ENCODE peak calls at places on chromosomes 2 and 18, in nine cellular contexts. One of them, this sample, is unnamed.

GRCh38 chr2:68594674-68595492 is 48.5 kb upstream of the PROKR1 start:
- DNase-seq in AG10803: peak
- DNase-seq in CD8-positive, alpha-beta T cell: peak
- DNase-seq in HCT116: peak
- DNase-seq in HFFc6: peak
- DNase-seq in endothelial cell: peak
- DNase-seq in MCF 10A: peak
- DNase-seq in astrocyte of the spinal cord: peak
- DNase-seq in heart right ventricle: peak
- DNase-seq in this sample: peak

GRCh38 chr18:67359868-67360838 is 156.4 kb downstream of the DSEL start:
- DNase-seq in AG10803: peak
- DNase-seq in CD8-positive, alpha-beta T cell: no peak
- DNase-seq in HCT116: no peak
- DNase-seq in HFFc6: peak
- DNase-seq in endothelial cell: no peak
- DNase-seq in MCF 10A: peak
- DNase-seq in astrocyte of the spinal cord: peak
- DNase-seq in heart right ventricle: no peak
- DNase-seq in this sample: peak

GRCh38 chr2:234450431-234451095 is 46.3 kb downstream of the ARL4C start:
- DNase-seq in AG10803: no peak
- DNase-seq in CD8-positive, alpha-beta T cell: no peak
- DNase-seq in HCT116: no peak
- DNase-seq in HFFc6: no peak
- DNase-seq in endothelial cell: no peak
- DNase-seq in MCF 10A: no peak
- DNase-seq in astrocyte of the spinal cord: no peak
- DNase-seq in heart right ventricle: no peak
- DNase-seq in this sample: no peak

GRCh38 chr18:34929336-34929780 is 111.9 kb upstream of the MAPRE2 start:
- DNase-seq in AG10803: peak
- DNase-seq in CD8-positive, alpha-beta T cell: no peak
- DNase-seq in HCT116: peak
- DNase-seq in HFFc6: peak
- DNase-seq in endothelial cell: no peak
- DNase-seq in MCF 10A: peak
- DNase-seq in astrocyte of the spinal cord: peak
- DNase-seq in heart right ventricle: no peak
- DNase-seq in this sample: peak

GRCh38 chr2:101132202-101132601 is 19.0 kb downstream of the TBC1D8 start:
- DNase-seq in AG10803: no peak
- DNase-seq in CD8-positive, alpha-beta T cell: no peak
- DNase-seq in HCT116: no peak
- DNase-seq in HFFc6: no peak
- DNase-seq in endothelial cell: no peak
- DNase-seq in MCF 10A: no peak
- DNase-seq in astrocyte of the spinal cord: no peak
- DNase-seq in heart right ventricle: no peak
- DNase-seq in this sample: no peak

GRCh38 chr2:64214281-64215115 is 70.3 kb upstream of the PELI1 start:
- DNase-seq in AG10803: no peak
- DNase-seq in CD8-positive, alpha-beta T cell: no peak
- DNase-seq in HCT116: no peak
- DNase-seq in HFFc6: no peak
- DNase-seq in endothelial cell: no peak
- DNase-seq in MCF 10A: peak
- DNase-seq in astrocyte of the spinal cord: peak
- DNase-seq in heart right ventricle: no peak
- DNase-seq in this sample: no peak

GRCh38 chr2:130829020-130829419 is 7.7 kb upstream of the ARHGEF4 start:
- DNase-seq in AG10803: no peak
- DNase-seq in CD8-positive, alpha-beta T cell: no peak
- DNase-seq in HCT116: peak
- DNase-seq in HFFc6: no peak
- DNase-seq in endothelial cell: no peak
- DNase-seq in MCF 10A: peak
- DNase-seq in astrocyte of the spinal cord: peak
- DNase-seq in heart right ventricle: no peak
- DNase-seq in this sample: peak

GRCh38 chr2:207984765-207985480 is 40.4 kb downstream of the PLEKHM3 start:
- DNase-seq in AG10803: no peak
- DNase-seq in CD8-positive, alpha-beta T cell: no peak
- DNase-seq in HCT116: no peak
- DNase-seq in HFFc6: no peak
- DNase-seq in endothelial cell: no peak
- DNase-seq in MCF 10A: no peak
- DNase-seq in astrocyte of the spinal cord: no peak
- DNase-seq in heart right ventricle: no peak
- DNase-seq in this sample: no peak

GRCh38 chr2:19319698-19320097 is 38.7 kb downstream of the OSR1 start:
- DNase-seq in AG10803: no peak
- DNase-seq in CD8-positive, alpha-beta T cell: no peak
- DNase-seq in HCT116: no peak
- DNase-seq in HFFc6: no peak
- DNase-seq in endothelial cell: no peak
- DNase-seq in MCF 10A: no peak
- DNase-seq in astrocyte of the spinal cord: no peak
- DNase-seq in heart right ventricle: no peak
- DNase-seq in this sample: no peak

GRCh38 chr18:46097378-46097852 is 681 bp downstream of the ATP5F1A start:
- DNase-seq in AG10803: no peak
- DNase-seq in CD8-positive, alpha-beta T cell: no peak
- DNase-seq in HCT116: no peak
- DNase-seq in HFFc6: no peak
- DNase-seq in endothelial cell: no peak
- DNase-seq in MCF 10A: no peak
- DNase-seq in astrocyte of the spinal cord: no peak
- DNase-seq in heart right ventricle: no peak
- DNase-seq in this sample: no peak

GRCh38 chr2:26312471-26312870 is 33.5 kb upstream of the SELENOI start:
- DNase-seq in AG10803: no peak
- DNase-seq in CD8-positive, alpha-beta T cell: no peak
- DNase-seq in HCT116: no peak
- DNase-seq in HFFc6: no peak
- DNase-seq in endothelial cell: no peak
- DNase-seq in MCF 10A: no peak
- DNase-seq in astrocyte of the spinal cord: no peak
- DNase-seq in heart right ventricle: no peak
- DNase-seq in this sample: no peak

GRCh38 chr2:223383315-223383714 is 218.8 kb downstream of the SCG2 start:
- DNase-seq in AG10803: peak
- DNase-seq in CD8-positive, alpha-beta T cell: no peak
- DNase-seq in HCT116: no peak
- DNase-seq in HFFc6: peak
- DNase-seq in endothelial cell: no peak
- DNase-seq in MCF 10A: no peak
- DNase-seq in astrocyte of the spinal cord: peak
- DNase-seq in heart right ventricle: no peak
- DNase-seq in this sample: no peak

GRCh38 chr2:26561918-26562810 is 79.0 kb downstream of the CIB4 start:
- DNase-seq in AG10803: peak
- DNase-seq in CD8-positive, alpha-beta T cell: no peak
- DNase-seq in HCT116: peak
- DNase-seq in HFFc6: no peak
- DNase-seq in endothelial cell: peak
- DNase-seq in MCF 10A: peak
- DNase-seq in astrocyte of the spinal cord: no peak
- DNase-seq in heart right ventricle: peak
- DNase-seq in this sample: peak

GRCh38 chr2:226213717-226214116 is 585.9 kb downstream of the IRS1 start:
- DNase-seq in AG10803: peak
- DNase-seq in CD8-positive, alpha-beta T cell: no peak
- DNase-seq in HCT116: no peak
- DNase-seq in HFFc6: peak
- DNase-seq in endothelial cell: no peak
- DNase-seq in MCF 10A: peak
- DNase-seq in astrocyte of the spinal cord: peak
- DNase-seq in heart right ventricle: no peak
- DNase-seq in this sample: no peak

DNA sequence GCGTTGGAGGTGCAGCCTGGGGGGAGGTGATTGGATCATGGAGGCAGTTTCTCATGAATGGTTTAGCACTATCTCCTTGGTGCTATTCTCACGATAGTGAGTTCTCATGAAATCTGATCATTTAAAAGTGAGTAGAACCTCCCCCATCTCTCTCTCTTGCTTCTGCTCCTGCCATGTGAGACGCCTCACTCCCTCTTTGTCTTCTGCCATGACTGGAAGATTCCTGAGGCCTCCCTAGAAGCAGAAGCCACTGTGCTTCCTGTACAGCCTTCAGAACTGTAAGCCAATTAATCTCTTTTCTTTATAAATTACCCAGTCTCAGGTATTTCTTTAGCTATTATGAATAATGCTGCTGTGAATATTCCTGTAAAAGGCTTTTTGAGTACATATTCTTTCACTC is 52.9 kb downstream of the SERPINB7 start:
- DNase-seq in AG10803: no peak
- DNase-seq in CD8-positive, alpha-beta T cell: no peak
- DNase-seq in HCT116: no peak
- DNase-seq in HFFc6: peak
- DNase-seq in endothelial cell: no peak
- DNase-seq in MCF 10A: no peak
- DNase-seq in astrocyte of the spinal cord: no peak
- DNase-seq in heart right ventricle: no peak
- DNase-seq in this sample: no peak
- TF ChIP-seq CTCF in AG10803: no peak
- TF ChIP-seq CTCF in CD8-positive, alpha-beta T cell: no peak
- TF ChIP-seq CTCF in HCT116: no peak
- TF ChIP-seq CTCF in HFFc6: no peak
- TF ChIP-seq CTCF in endothelial cell: no peak
- TF ChIP-seq CTCF in MCF 10A: no peak
- TF ChIP-seq CTCF in astrocyte of the spinal cord: no peak
- TF ChIP-seq CTCF in heart right ventricle: no peak
- TF ChIP-seq CTCF in this sample: no peak

GRCh38 chr2:111017909-111018308 is 102.8 kb upstream of the BCL2L11 start:
- DNase-seq in AG10803: no peak
- DNase-seq in CD8-positive, alpha-beta T cell: no peak
- DNase-seq in HCT116: no peak
- DNase-seq in HFFc6: no peak
- DNase-seq in endothelial cell: no peak
- DNase-seq in MCF 10A: no peak
- DNase-seq in astrocyte of the spinal cord: no peak
- DNase-seq in heart right ventricle: no peak
- DNase-seq in this sample: no peak

GRCh38 chr2:111017034-111017640 is 103.6 kb upstream of the BCL2L11 start:
- DNase-seq in AG10803: no peak
- DNase-seq in CD8-positive, alpha-beta T cell: no peak
- DNase-seq in HCT116: no peak
- DNase-seq in HFFc6: no peak
- DNase-seq in endothelial cell: no peak
- DNase-seq in MCF 10A: no peak
- DNase-seq in astrocyte of the spinal cord: no peak
- DNase-seq in heart right ventricle: no peak
- DNase-seq in this sample: no peak

GRCh38 chr2:111011218-111011617 is 109.5 kb upstream of the BCL2L11 start:
- DNase-seq in AG10803: no peak
- DNase-seq in CD8-positive, alpha-beta T cell: no peak
- DNase-seq in HCT116: no peak
- DNase-seq in HFFc6: no peak
- DNase-seq in endothelial cell: no peak
- DNase-seq in MCF 10A: no peak
- DNase-seq in astrocyte of the spinal cord: no peak
- DNase-seq in heart right ventricle: no peak
- DNase-seq in this sample: no peak

DNA sequence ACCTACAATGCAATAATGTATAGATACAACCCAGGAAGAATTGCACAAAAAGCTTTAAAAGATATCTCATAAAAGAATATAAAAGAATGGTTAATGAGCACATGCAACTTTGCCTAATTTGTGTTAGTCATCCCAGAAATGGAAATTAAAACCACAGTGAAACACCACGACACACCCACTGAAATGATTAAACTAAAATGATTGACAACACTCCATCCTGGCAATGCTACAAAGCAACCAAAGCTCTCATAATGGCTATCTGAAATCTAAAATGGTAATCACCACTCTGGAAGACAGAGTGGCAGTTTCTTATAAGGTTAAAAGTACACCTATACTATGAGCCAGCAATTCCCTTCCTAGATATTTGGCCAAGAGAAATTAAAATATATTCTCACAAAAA is 105.5 kb upstream of the BCL2L11 start:
- DNase-seq in AG10803: no peak
- DNase-seq in CD8-positive, alpha-beta T cell: no peak
- DNase-seq in HCT116: no peak
- DNase-seq in HFFc6: no peak
- DNase-seq in endothelial cell: no peak
- DNase-seq in MCF 10A: no peak
- DNase-seq in astrocyte of the spinal cord: no peak
- DNase-seq in heart right ventricle: no peak
- DNase-seq in this sample: no peak
- TF ChIP-seq CTCF in AG10803: no peak
- TF ChIP-seq CTCF in CD8-positive, alpha-beta T cell: no peak
- TF ChIP-seq CTCF in HCT116: no peak
- TF ChIP-seq CTCF in HFFc6: no peak
- TF ChIP-seq CTCF in endothelial cell: no peak
- TF ChIP-seq CTCF in MCF 10A: no peak
- TF ChIP-seq CTCF in astrocyte of the spinal cord: no peak
- TF ChIP-seq CTCF in heart right ventricle: no peak
- TF ChIP-seq CTCF in this sample: no peak

GRCh38 chr2:57821085-57821484 is 225.5 kb upstream of the VRK2 start:
- DNase-seq in AG10803: no peak
- DNase-seq in CD8-positive, alpha-beta T cell: no peak
- DNase-seq in HCT116: no peak
- DNase-seq in HFFc6: no peak
- DNase-seq in endothelial cell: no peak
- DNase-seq in MCF 10A: no peak
- DNase-seq in astrocyte of the spinal cord: no peak
- DNase-seq in heart right ventricle: no peak
- DNase-seq in this sample: no peak
- TF ChIP-seq CTCF in AG10803: no peak
- TF ChIP-seq CTCF in CD8-positive, alpha-beta T cell: no peak
- TF ChIP-seq CTCF in HCT116: no peak
- TF ChIP-seq CTCF in HFFc6: no peak
- TF ChIP-seq CTCF in endothelial cell: no peak
- TF ChIP-seq CTCF in MCF 10A: no peak
- TF ChIP-seq CTCF in astrocyte of the spinal cord: no peak
- TF ChIP-seq CTCF in heart right ventricle: no peak
- TF ChIP-seq CTCF in this sample: no peak

GRCh38 chr2:61855178-61855523 is 1.3 kb upstream of the FAM161A start:
- DNase-seq in AG10803: no peak
- DNase-seq in CD8-positive, alpha-beta T cell: no peak
- DNase-seq in HCT116: no peak
- DNase-seq in HFFc6: no peak
- DNase-seq in endothelial cell: peak
- DNase-seq in MCF 10A: peak
- DNase-seq in astrocyte of the spinal cord: peak
- DNase-seq in heart right ventricle: no peak
- DNase-seq in this sample: peak
- TF ChIP-seq CTCF in AG10803: no peak
- TF ChIP-seq CTCF in CD8-positive, alpha-beta T cell: no peak
- TF ChIP-seq CTCF in HCT116: no peak
- TF ChIP-seq CTCF in HFFc6: no peak
- TF ChIP-seq CTCF in endothelial cell: no peak
- TF ChIP-seq CTCF in MCF 10A: no peak
- TF ChIP-seq CTCF in astrocyte of the spinal cord: no peak
- TF ChIP-seq CTCF in heart right ventricle: no peak
- TF ChIP-seq CTCF in this sample: no peak